ENCODE peak calls at places on chromosomes 16 and 17, in five cellular contexts. W, Y, M, U and D are unnamed samples.

GRCh38 chr17:6162892-6163291 is 92.7 kb downstream of the WSCD1 start:
- DNase-seq in U (no peak), W (no peak), Y (no peak), M (no peak), D (no peak)

GRCh38 chr17:75646626-75646968 is 13.4 kb downstream of the SMIM5 start:
- DNase-seq in U (no peak), M (no peak), W (no peak), Y (no peak), D (no peak)

GRCh38 chr17:57461082-57461481 is 204.8 kb downstream of the MSI2 start:
- DNase-seq in Y (no peak), U (peak), M (no peak), W (no peak), D (no peak)

GRCh38 chr16:78816499-78817441 is 717.3 kb downstream of the WWOX start:
- DNase-seq in W (no peak), U (peak), M (no peak), Y (no peak), D (no peak)

GRCh38 chr16:56405977-56406376 is 19.4 kb downstream of the AMFR start:
- DNase-seq in M (no peak), U (no peak), Y (no peak), W (no peak), D (no peak)

GRCh38 chr16:66891360-66891759 is 11.0 kb downstream of the PDP2 start:
- DNase-seq in U (no peak), W (no peak), Y (no peak), M (no peak), D (no peak)

GRCh38 chr17:11334493-11334892 is 93.5 kb downstream of the SHISA6 start:
- DNase-seq in W (no peak), M (no peak), U (no peak), Y (no peak), D (no peak)

GRCh38 chr17:78817123-78817522 is 23.5 kb downstream of the USP36 start:
- DNase-seq in W (no peak), M (peak), U (no peak), Y (no peak), D (no peak)

GRCh38 chr17:41026668-41027471 is at the start of gene KRTAP1-5:
- DNase-seq in Y (no peak), M (no peak), U (peak), W (no peak), D (peak)

GRCh38 chr16:68936729-68937631 is 93.6 kb downstream of the TANGO6 start:
- DNase-seq in Y (no peak), W (no peak), U (peak), M (no peak), D (peak)

GRCh38 chr17:63474174-63474913 is 2.5 kb upstream of the ACE start:
- DNase-seq in U (no peak), M (no peak), Y (no peak), W (peak), D (peak)

GRCh38 chr16:30354423-30355143 is 525 bp downstream of the CD2BP2 start:
- DNase-seq in Y (no peak), W (no peak), U (no peak), M (no peak), D (no peak)

GRCh38 chr17:4587803-4588202 is 3.5 kb downstream of the SMTNL2 start:
- DNase-seq in Y (no peak), W (peak), U (no peak), M (no peak), D (no peak)

GRCh38 chr16:79816081-79816497 is 215.6 kb upstream of the MAF start:
- DNase-seq in U (peak), W (no peak), Y (no peak), M (no peak), D (no peak)

DNA sequence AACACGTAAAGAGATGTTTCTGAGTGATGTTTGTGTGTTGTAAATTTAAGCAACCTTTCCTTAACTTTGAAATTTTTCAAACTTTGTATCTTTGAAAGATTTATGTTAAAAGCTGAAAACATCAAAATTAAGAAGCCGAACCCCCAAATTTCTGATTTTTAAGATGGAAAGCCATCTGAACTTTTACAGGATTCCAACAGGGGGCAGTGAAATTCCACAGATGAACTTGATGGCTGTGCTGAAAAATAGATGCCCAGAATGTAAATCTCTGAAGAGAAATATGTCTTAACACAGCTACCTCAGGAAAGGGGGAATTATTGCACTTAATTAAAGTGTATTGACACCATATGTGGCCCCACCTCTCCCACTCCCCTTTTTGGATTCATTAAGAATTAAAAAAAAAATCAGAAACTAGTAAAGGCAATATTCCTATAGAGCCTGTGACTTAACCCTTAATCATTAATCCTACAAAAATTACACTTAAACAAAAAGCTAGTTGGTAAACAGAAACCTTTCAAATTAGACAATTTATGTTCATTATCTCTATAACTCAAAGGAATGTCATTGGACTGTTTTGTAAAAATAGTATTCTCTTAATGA is 597.9 kb downstream of the KCNJ2 start:
- DNase-seq in Y (no peak), W (no peak), M (no peak), U (peak), D (peak)
- TF ChIP-seq CTCF in Y (peak), W (peak), M (no peak), U (peak), D (peak)

GRCh38 chr17:7311110-7311698 is 3.8 kb downstream of the EIF5A start:
- DNase-seq in U (no peak), M (no peak), Y (no peak), W (no peak), D (no peak)

GRCh38 chr17:7307686-7308624 is 527 bp downstream of the EIF5A start:
- DNase-seq in U (peak), Y (no peak), M (no peak), W (peak), D (peak)

GRCh38 chr17:7306911-7307685 is at the start of gene EIF5A:
- DNase-seq in W (peak), U (peak), Y (peak), M (peak), D (peak)

GRCh38 chr17:7308625-7309433 is 1.4 kb downstream of the EIF5A start:
- DNase-seq in U (peak), Y (peak), W (no peak), M (peak), D (peak)

DNA sequence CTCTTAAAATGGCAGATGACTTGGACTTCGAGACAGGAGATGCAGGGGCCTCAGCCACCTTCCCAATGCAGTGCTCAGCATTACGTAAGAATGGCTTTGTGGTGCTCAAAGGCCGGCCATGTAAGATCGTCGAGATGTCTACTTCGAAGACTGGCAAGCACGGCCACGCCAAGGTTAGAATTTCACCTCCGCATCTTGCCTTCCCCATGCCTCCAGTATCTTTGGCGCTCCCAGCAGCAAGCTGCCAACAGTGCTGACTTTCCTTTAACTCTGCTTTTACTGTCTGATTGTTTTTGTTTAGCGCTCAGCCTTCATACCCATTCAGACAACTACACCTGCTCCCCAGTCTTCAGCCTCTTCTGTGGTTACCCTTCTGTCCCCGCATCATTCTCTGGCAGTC is 2.2 kb downstream of the EIF5A start:
- DNase-seq in W (no peak), U (no peak), M (no peak), Y (no peak), D (no peak)
- H3K4me3 ChIP-seq in W (peak), U (peak), M (peak), Y (no peak), D (peak)

DNA sequence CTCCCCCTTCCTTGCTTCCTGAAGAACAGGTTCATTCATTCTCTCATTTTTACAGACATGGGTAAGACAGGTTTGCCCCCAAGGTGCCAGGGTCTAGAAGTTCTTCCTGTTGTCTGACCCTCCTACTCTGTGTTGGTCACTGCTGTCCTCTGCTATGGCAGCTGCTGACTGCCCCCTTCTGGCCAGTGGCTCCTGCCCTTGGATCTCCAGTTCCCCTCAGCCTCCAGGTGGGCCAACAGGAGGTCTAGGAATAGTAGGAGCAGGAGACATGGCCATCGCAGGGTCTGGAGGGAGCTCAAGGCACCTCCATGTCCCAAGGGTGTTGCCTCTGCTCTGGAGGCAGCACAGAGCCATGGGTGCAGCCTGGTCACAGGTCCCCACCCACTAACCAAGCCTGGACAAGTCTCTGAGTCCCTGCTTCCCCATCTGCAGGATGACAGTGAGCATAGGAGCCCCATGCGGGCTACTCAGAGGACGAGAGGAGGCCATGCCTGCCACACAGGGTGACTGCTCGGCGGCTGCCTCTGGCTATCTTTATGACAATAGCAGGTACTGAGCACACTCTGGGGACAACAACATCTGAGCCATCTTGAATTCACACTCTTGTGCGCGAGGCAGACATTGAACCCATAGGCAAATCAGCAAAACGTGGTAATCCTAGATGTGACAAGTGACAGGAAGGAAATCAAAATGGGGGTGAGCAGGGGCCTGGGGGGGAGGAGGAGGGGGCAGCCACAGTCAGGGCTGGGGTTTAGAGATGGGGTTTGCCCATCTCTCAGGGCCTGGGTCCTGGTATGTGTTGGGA is 27.0 kb upstream of the NXPH3 start:
- DNase-seq in U (peak), Y (no peak), M (no peak), W (peak), D (peak)
- TF ChIP-seq CTCF in U (peak), Y (peak), M (no peak), W (peak), D (peak)

GRCh38 chr17:81888988-81889595 is 2.3 kb downstream of the ALYREF start:
- DNase-seq in Y (no peak), M (no peak), U (no peak), W (no peak), D (no peak)
- H3K4me3 ChIP-seq in Y (no peak), M (no peak), U (no peak), W (no peak), D (no peak)

DNA sequence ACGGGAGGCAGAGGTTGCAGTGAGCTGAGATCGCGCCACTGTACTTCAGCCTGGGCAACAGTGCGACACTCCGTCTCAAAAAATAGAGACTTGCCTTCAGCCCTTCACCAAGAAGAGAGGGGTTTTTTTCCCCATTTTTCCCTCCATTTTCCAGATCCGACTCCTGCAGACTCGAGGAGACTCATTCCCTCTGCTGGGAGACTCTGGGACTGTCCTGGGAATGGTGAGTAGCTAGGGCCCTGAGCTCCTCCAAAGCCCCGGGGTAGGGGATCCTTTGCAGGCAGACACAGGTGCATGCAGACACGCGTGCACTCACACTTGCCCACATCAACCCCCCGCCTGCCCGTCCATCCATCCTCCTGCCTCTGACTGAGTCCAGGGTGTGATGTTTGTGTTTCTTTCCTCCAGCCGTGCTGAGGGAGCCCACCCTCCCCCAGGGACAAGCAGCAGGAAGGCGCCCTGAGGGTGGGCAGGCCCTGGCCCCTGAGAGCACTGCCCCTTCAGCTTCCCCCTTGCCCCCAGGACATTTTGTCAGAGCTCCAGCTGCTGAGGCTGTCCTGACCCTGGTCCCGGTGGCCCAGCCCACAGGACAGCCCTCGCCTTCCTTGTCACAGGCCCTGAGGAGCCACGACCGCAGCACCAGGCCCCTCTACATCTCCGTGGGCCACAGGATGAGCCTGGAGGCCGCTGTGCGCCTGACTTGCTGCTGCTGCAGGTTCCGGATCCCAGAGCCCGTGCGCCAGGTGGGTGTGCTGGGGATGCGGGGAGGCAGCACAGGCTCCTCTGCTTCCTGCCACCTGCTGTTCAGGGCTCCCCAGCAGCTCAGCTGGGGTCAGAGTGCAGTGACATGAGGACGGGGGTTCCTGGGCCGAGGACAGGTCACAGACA is 10.2 kb downstream of the ENDOV start:
- DNase-seq in M (no peak), W (no peak), U (no peak), Y (no peak), D (no peak)
- TF ChIP-seq CTCF in M (no peak), W (no peak), U (no peak), Y (no peak), D (no peak)

DNA sequence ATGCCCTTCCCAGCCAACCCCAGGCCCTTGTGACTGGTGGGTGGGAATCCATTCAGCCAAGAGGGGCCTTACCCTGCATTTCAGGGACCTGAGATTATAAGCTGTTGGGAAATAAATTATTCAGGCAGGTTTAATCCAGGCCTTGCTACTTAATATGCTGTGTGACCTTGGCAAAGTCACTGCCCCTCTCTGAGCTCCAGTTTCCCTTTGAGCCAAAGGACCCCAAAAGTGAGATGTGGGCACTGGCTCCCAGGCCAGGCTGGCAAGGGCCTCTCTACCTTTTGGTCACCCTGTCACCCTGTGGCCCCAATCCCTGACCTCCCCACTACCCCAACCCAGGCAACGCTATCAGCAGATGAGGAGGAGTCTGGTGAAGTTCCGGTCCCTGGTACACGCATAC is 33.9 kb downstream of the MYO15A start:
- DNase-seq in M (no peak), W (no peak), Y (no peak), U (no peak), D (no peak)
- H3K4me3 ChIP-seq in M (no peak), W (no peak), Y (no peak), U (no peak), D (no peak)

GRCh38 chr17:58532555-58532951 is 18.1 kb upstream of the MTMR4 start:
- DNase-seq in Y (no peak), U (no peak), W (no peak), M (no peak), D (no peak)

GRCh38 chr17:58533616-58534188 is 19.3 kb upstream of the MTMR4 start:
- DNase-seq in U (no peak), M (no peak), Y (no peak), W (no peak), D (no peak)

GRCh38 chr17:58535431-58535830 is 21.0 kb upstream of the MTMR4 start:
- DNase-seq in Y (no peak), U (peak), M (no peak), W (no peak), D (peak)

GRCh38 chr17:58534901-58535421 is 20.5 kb upstream of the MTMR4 start:
- DNase-seq in U (peak), M (no peak), Y (peak), W (no peak), D (peak)

GRCh38 chr17:58534331-58534730 is 19.9 kb upstream of the MTMR4 start:
- DNase-seq in Y (no peak), U (no peak), W (no peak), M (no peak), D (no peak)
- TF ChIP-seq CTCF in Y (no peak), U (no peak), W (peak), M (no peak), D (no peak)

GRCh38 chr17:49762148-49762941 is 1.6 kb downstream of the FAM117A start:
- DNase-seq in Y (no peak), U (no peak), M (no peak), W (no peak), D (no peak)
- H3K4me3 ChIP-seq in Y (peak), U (no peak), M (peak), W (peak), D (peak)

DNA sequence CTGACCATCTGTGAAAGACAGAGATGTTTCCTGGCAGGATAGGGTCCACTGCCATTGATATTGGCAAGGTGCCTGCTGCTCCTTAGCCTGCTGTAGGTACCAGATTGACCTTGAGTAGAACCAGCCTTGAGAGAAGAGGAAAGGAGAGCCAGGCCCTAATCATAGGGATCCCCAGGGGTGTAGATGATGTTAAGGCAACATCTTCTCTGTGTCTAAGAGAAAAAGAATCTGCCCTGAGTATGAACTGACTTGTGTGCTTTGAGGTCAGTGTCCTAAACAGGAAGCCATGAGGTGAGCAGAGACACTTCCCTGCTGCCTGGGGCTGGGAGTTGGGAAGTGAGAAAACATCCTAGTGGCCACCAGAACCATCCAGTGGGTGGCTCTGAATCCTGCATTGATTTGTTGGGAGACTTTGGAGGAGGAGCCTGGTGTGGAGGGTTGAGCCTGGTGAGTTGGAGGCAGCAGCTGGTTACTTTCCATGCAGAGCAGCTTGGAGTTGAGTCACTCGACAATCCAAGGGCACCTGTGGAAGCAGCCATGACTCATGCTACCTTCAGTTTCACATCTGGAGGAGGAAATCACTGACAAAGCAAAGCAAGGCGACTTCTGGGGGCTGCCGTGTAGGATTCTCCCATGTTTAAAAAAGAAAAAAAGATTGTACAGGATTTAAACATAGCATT is 47.8 kb downstream of the BMERB1 start:
- DNase-seq in M (no peak), U (peak), Y (no peak), W (no peak), D (peak)
- TF ChIP-seq CTCF in M (no peak), U (peak), Y (no peak), W (no peak), D (peak)

GRCh38 chr17:49130891-49131290 is 1.7 kb upstream of the B4GALNT2 start:
- DNase-seq in Y (no peak), U (peak), W (no peak), M (no peak), D (no peak)

GRCh38 chr17:49132317-49132698 is 261 bp upstream of the B4GALNT2 start:
- DNase-seq in U (no peak), M (no peak), W (no peak), Y (no peak), D (no peak)

GRCh38 chr17:49136335-49136734 is 3.8 kb downstream of the B4GALNT2 start:
- DNase-seq in U (no peak), M (no peak), Y (no peak), W (no peak), D (no peak)

DNA sequence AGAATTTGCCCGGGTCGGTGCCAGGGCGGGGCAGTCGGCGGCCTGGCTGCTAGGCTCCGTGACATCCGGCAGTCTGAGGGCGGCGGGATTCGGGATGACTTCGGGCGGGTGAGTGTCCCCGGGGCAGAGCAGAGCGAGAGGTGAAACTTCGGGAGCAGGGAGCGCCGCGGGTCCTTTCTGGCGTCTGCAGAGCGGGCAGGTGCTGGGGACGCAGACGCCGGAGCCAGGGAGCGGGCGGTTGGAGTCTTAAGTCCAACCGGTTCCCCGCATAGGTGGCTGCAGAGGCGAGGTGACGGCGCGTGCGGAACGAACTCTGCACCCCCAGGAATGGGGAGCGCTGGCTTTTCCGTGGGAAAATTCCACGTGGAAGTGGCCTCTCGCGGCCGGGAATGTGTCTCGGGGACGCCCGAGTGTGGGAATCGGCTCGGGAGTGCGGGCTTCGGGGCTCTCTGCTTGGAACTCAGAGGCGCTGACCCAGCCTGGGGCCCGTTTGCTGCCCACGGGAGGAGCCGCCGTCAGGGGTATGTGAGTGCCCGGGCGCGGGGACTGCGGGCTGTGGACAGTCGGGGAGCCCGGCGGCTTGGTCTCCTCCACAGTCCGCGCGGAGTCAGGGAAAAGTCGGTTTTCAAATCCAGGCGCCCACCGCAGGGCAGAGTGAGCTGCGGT is at the start of gene B4GALNT2:
- DNase-seq in U (no peak), M (peak), Y (no peak), W (no peak), D (no peak)
- H3K4me3 ChIP-seq in U (peak), M (peak), Y (no peak), W (no peak), D (peak)